ENCODE peak calls at places on chromosomes 12 and 14, in seven cellular contexts. V, D, A, N, I, E and T are unnamed samples.
A peak's percentile ranks its signal among the peaks of the same experiment; 100 is the strongest.

GRCh38 chr12:117080707-117081141 is 18.5 kb downstream of the TESC start:
- DNase-seq in D (no peak), V (no peak), I (no peak), E (no peak), A (no peak), N (peak; percentile 15), T (no peak)

GRCh38 chr12:95116773-95117172 is 43.4 kb upstream of the NR2C1 start:
- DNase-seq in D (no peak), N (no peak), I (no peak), E (no peak), A (no peak), V (no peak), T (no peak)

GRCh38 chr12:32896438-32897275 is at the start of gene PKP2:
- DNase-seq in D (no peak), A (peak; percentile 50), E (peak; percentile 86), I (peak; percentile 24), V (no peak), N (peak; percentile 52), T (no peak)

GRCh38 chr14:79265366-79265765 is 945.9 kb downstream of the DIO2 start:
- DNase-seq in E (no peak), I (no peak), D (no peak), A (no peak), N (no peak), V (no peak), T (no peak)

GRCh38 chr12:68138480-68138879 is 21.1 kb downstream of the IFNG start:
- DNase-seq in N (no peak), V (no peak), D (no peak), I (no peak), A (no peak), E (no peak), T (no peak)

GRCh38 chr12:45730842-45731336 is 1.4 kb downstream of the ARID2 start:
- DNase-seq in N (no peak), V (no peak), A (no peak), E (no peak), D (peak; percentile 5), I (peak; percentile 28), T (peak; percentile 25)

GRCh38 chr14:103121846-103122577 is 1.2 kb upstream of the TNFAIP2 start:
- DNase-seq in D (no peak), N (peak; percentile 92), E (peak; percentile 87), A (no peak), I (no peak), V (no peak), T (no peak)

GRCh38 chr14:102849522-102850379 is 72.5 kb downstream of the TRAF3 start:
- DNase-seq in I (no peak), E (no peak), N (no peak), V (no peak), D (peak; percentile 35), A (no peak), T (no peak)

GRCh38 chr14:55749201-55749812 is 169.3 kb downstream of the KTN1 start:
- DNase-seq in V (no peak), D (no peak), I (no peak), N (no peak), E (no peak), A (no peak), T (no peak)

GRCh38 chr14:66944872-66945271 is 244.4 kb upstream of the GARIN2 start:
- DNase-seq in V (no peak), E (no peak), N (no peak), D (no peak), I (peak; percentile 3), A (no peak), T (no peak)

GRCh38 chr14:50798048-50798421 is 32.9 kb downstream of the NIN start:
- DNase-seq in N (no peak), D (no peak), V (no peak), I (no peak), E (no peak), A (no peak), T (no peak)

GRCh38 chr12:81558031-81558430 is 201.1 kb downstream of the PPFIA2 start:
- DNase-seq in D (peak; percentile 2), A (no peak), N (no peak), V (no peak), I (no peak), E (no peak), T (no peak)

GRCh38 chr12:94073441-94074051 is 74.8 kb upstream of the PLXNC1 start:
- DNase-seq in A (no peak), D (no peak), N (peak; percentile 43), E (no peak), V (no peak), I (no peak), T (no peak)